ENCODE peak calls at places on chromosomes 12 and 14, in nine cellular contexts. Q is LoVo; G is stimulated activated CD4-positive, alpha-beta T cell treated with anti-CD3 and anti-CD28 coated beads, Interleukin-12 subunit alpha, Interleukin-12 subunit beta, amount 100 ng/mL, for 24 hours; Z is ELR; S is AG10803; W is NCI-H1694; J is GM12891; K is mesendoderm; I is mucosa of descending colon. T is an unnamed sample.

GRCh38 chr12:90630006-90630405 is 325.0 kb downstream of the CCER1 start:
- DNase-seq in Q (no peak), G (no peak), Z (no peak), S (no peak), W (no peak), J (no peak), K (no peak), I (no peak), T (no peak)

GRCh38 chr12:92574911-92575570 is 127.7 kb upstream of the PLEKHG7 start:
- DNase-seq in Q (no peak), G (no peak), Z (no peak), S (no peak), W (no peak), J (no peak), K (no peak), I (no peak), T (no peak)

GRCh38 chr12:84161296-84161695 is 751.3 kb downstream of the SLC6A15 start:
- DNase-seq in Q (no peak), G (no peak), Z (no peak), S (peak), W (no peak), J (no peak), K (no peak), I (no peak), T (peak)

GRCh38 chr12:132478845-132479244 is 11.1 kb upstream of the FBRSL1 start:
- DNase-seq in Q (no peak), G (no peak), Z (peak), S (no peak), W (no peak), J (no peak), K (no peak), I (no peak), T (no peak)

GRCh38 chr12:88393017-88393767 is 187.1 kb downstream of the KITLG start:
- DNase-seq in Q (peak), G (no peak), Z (peak), S (no peak), W (peak), J (no peak), K (peak), I (no peak), T (peak)

GRCh38 chr14:68795602-68796417 is 2.9 kb upstream of the ZFP36L1 start:
- DNase-seq in Q (peak), G (peak), Z (peak), S (peak), W (no peak), J (no peak), K (peak), I (peak), T (peak)

GRCh38 chr14:101874001-101874400 is 90.4 kb upstream of the DYNC1H1 start:
- DNase-seq in Q (no peak), G (no peak), Z (no peak), S (no peak), W (no peak), J (no peak), K (no peak), I (no peak), T (no peak)

GRCh38 chr12:109760031-109760929 is 46.7 kb downstream of the FAM222A start:
- DNase-seq in Q (no peak), G (no peak), Z (no peak), S (no peak), W (no peak), J (no peak), K (no peak), I (no peak), T (peak)

GRCh38 chr12:61037792-61038191 is 1222.4 kb upstream of the USP15 start:
- DNase-seq in Q (no peak), G (no peak), Z (no peak), S (no peak), W (no peak), J (no peak), K (no peak), I (no peak), T (no peak)